ENCODE peak calls at places on chromosomes 12 and 14, in ten cellular contexts. M is epithelial cell of esophagus, R is brain microvascular endothelial cell, L is heart right ventricle, B is cardiac fibroblast, Y is psoas muscle, N is neural progenitor cell, I is cardiac muscle cell, Z is tibial nerve, T is IMR-90. X is an unnamed sample.

GRCh38 chr14:31774567-31774966 is 213.4 kb downstream of the NUBPL start:
- DNase-seq in M (no peak), R (no peak), L (no peak), B (no peak), Y (no peak), N (no peak), I (no peak), Z (no peak), T (no peak), X (no peak)

GRCh38 chr14:61537567-61538463 is 157.5 kb upstream of the HIF1A start:
- DNase-seq in M (peak), R (peak), L (no peak), B (peak), Y (no peak), N (peak), I (no peak), Z (no peak), T (peak), X (peak)

GRCh38 chr14:61662001-61662400 is 33.3 kb upstream of the HIF1A start:
- DNase-seq in M (peak), R (no peak), L (no peak), B (peak), Y (no peak), N (no peak), I (no peak), Z (no peak), T (peak), X (no peak)

GRCh38 chr12:83145325-83145724 is 458.6 kb downstream of the TMTC2 start:
- DNase-seq in M (no peak), R (no peak), L (peak), B (no peak), Y (no peak), N (no peak), I (no peak), Z (no peak), T (no peak), X (no peak)

GRCh38 chr14:32724864-32725550 is 213.7 kb upstream of the NPAS3 start:
- DNase-seq in M (peak), R (peak), L (no peak), B (peak), Y (no peak), N (no peak), I (no peak), Z (no peak), T (peak), X (peak)

GRCh38 chr14:80213602-80214001 is 2.3 kb upstream of the DIO2 start:
- DNase-seq in M (peak), R (peak), L (no peak), B (peak), Y (no peak), N (peak), I (peak), Z (no peak), T (peak), X (peak)

GRCh38 chr12:90410962-90411361 is 544.0 kb downstream of the CCER1 start:
- DNase-seq in M (no peak), R (no peak), L (no peak), B (no peak), Y (peak), N (no peak), I (no peak), Z (no peak), T (no peak), X (no peak)

GRCh38 chr14:77570706-77571293 is 45.6 kb downstream of the SPTLC2 start:
- DNase-seq in M (no peak), R (no peak), L (no peak), B (no peak), Y (no peak), N (no peak), I (no peak), Z (no peak), T (no peak), X (no peak)

GRCh38 chr14:24435998-24436354 is 6.2 kb downstream of the KHNYN start:
- DNase-seq in M (no peak), R (no peak), L (no peak), B (no peak), Y (no peak), N (no peak), I (no peak), Z (no peak), T (no peak), X (no peak)

GRCh38 chr12:53010955-53011354 is 4.7 kb downstream of the EIF4B start:
- DNase-seq in M (no peak), R (no peak), L (no peak), B (no peak), Y (no peak), N (no peak), I (no peak), Z (no peak), T (no peak), X (no peak)

GRCh38 chr14:44988694-44989093 is 26.7 kb downstream of the TOGARAM1 start:
- DNase-seq in M (no peak), R (no peak), L (peak), B (no peak), Y (no peak), N (peak), I (peak), Z (no peak), T (no peak), X (no peak)

GRCh38 chr12:124964836-124965462 is 24.0 kb downstream of the DHX37 start:
- DNase-seq in M (no peak), R (no peak), L (no peak), B (no peak), Y (no peak), N (no peak), I (no peak), Z (no peak), T (no peak), X (no peak)

GRCh38 chr12:59710964-59711363 is 115.1 kb downstream of the SLC16A7 start:
- DNase-seq in M (no peak), R (no peak), L (no peak), B (no peak), Y (no peak), N (no peak), I (no peak), Z (no peak), T (no peak), X (no peak)

GRCh38 chr14:104794641-104795467 is 694 bp downstream of the AKT1 start:
- DNase-seq in M (peak), R (no peak), L (no peak), B (peak), Y (no peak), N (peak), I (peak), Z (no peak), T (peak), X (no peak)

GRCh38 chr14:55121628-55122440 is 7.2 kb upstream of the LGALS3 start:
- DNase-seq in M (no peak), R (no peak), L (no peak), B (no peak), Y (no peak), N (no peak), I (no peak), Z (no peak), T (no peak), X (no peak)

GRCh38 chr12:10310926-10311705 is 3.4 kb downstream of the KLRD1 start:
- DNase-seq in M (peak), R (peak), L (peak), B (peak), Y (no peak), N (no peak), I (no peak), Z (no peak), T (no peak), X (peak)

GRCh38 chr14:91867316-91867988 is at the start of gene TC2N:
- DNase-seq in M (no peak), R (no peak), L (no peak), B (no peak), Y (no peak), N (no peak), I (no peak), Z (no peak), T (no peak), X (no peak)

GRCh38 chr12:25701290-25701689 is 148.2 kb upstream of the LMNTD1 start:
- DNase-seq in M (peak), R (peak), L (no peak), B (peak), Y (no peak), N (no peak), I (no peak), Z (no peak), T (peak), X (peak)

GRCh38 chr12:110739894-110740293 is 2.8 kb downstream of the PPP1CC start:
- DNase-seq in M (no peak), R (no peak), L (no peak), B (no peak), Y (no peak), N (no peak), I (no peak), Z (no peak), T (peak), X (no peak)

GRCh38 chr12:110217996-110218674 is 62.9 kb upstream of the ATP2A2 start:
- DNase-seq in M (no peak), R (no peak), L (no peak), B (no peak), Y (no peak), N (no peak), I (no peak), Z (no peak), T (no peak), X (no peak)

GRCh38 chr14:91170504-91171121 is 56.7 kb downstream of the DGLUCY start:
- DNase-seq in M (no peak), R (no peak), L (no peak), B (no peak), Y (peak), N (no peak), I (no peak), Z (no peak), T (peak), X (no peak)

GRCh38 chr12:10304161-10304574 is 3.5 kb upstream of the KLRD1 start:
- DNase-seq in M (peak), R (peak), L (no peak), B (peak), Y (no peak), N (no peak), I (no peak), Z (no peak), T (peak), X (peak)

GRCh38 chr14:103949386-103949785 is 7.1 kb upstream of the RD3L start:
- DNase-seq in M (peak), R (no peak), L (no peak), B (peak), Y (no peak), N (no peak), I (no peak), Z (no peak), T (no peak), X (no peak)

GRCh38 chr14:53401646-53402045 is 248.5 kb upstream of the DDHD1 start:
- DNase-seq in M (no peak), R (peak), L (no peak), B (no peak), Y (no peak), N (no peak), I (no peak), Z (no peak), T (no peak), X (peak)

GRCh38 chr14:53399057-53399456 is 245.9 kb upstream of the DDHD1 start:
- DNase-seq in M (peak), R (peak), L (no peak), B (peak), Y (no peak), N (peak), I (no peak), Z (no peak), T (peak), X (peak)
- TF ChIP-seq CTCF in M (peak), R (peak), L (no peak), B (peak), Y (no peak), N (peak), I (no peak), Z (no peak), T (peak), X (peak)

GRCh38 chr12:66861157-66861750 is 182.4 kb upstream of the GRIP1 start:
- DNase-seq in M (peak), R (peak), L (peak), B (peak), Y (peak), N (peak), I (peak), Z (peak), T (peak), X (peak)

GRCh38 chr12:66863276-66863675 is 184.4 kb upstream of the GRIP1 start:
- DNase-seq in M (peak), R (no peak), L (no peak), B (no peak), Y (no peak), N (no peak), I (no peak), Z (no peak), T (no peak), X (no peak)

GRCh38 chr12:66859751-66860440 is 181.0 kb upstream of the GRIP1 start:
- DNase-seq in M (peak), R (no peak), L (no peak), B (no peak), Y (no peak), N (no peak), I (no peak), Z (no peak), T (no peak), X (no peak)

GRCh38 chr12:66862586-66862985 is 183.7 kb upstream of the GRIP1 start:
- DNase-seq in M (no peak), R (no peak), L (no peak), B (no peak), Y (no peak), N (no peak), I (no peak), Z (no peak), T (no peak), X (no peak)
- H3K4me3 ChIP-seq in M (no peak), R (no peak), L (no peak), B (no peak), Y (no peak), N (no peak), I (no peak), Z (no peak), T (no peak), X (no peak)

DNA sequence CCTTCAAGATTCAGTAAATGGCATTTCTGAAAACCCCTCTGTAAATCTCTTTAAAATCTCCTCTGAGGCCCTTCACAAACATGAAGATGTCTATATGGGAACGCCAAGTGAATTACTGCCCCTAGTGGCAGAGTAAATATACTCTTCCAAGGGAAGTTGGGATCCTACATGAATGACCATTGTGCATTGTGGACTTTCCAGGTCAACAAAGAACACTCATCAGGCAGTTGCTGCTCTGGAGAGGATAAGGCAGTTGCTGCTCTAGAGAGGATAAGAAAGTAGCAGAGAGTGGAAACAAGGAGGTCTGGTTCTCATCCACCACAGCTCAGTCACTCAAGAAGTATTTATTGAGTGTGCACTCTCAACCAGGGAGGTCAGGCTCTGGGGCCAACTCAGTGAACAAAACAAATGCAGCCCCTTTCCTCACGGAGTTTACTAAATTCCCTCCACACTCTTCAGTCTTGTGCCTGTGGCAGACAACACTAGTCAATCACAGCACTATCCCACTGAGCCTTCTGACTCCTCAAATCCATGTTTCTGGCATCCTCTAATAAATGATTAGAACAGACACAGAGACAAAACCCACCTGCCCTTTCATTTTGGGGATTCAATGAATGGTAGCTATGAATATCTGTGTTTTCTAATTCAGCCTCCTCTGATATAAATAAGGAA is 52.9 kb downstream of the SVOP start:
- DNase-seq in M (peak), R (peak), L (no peak), B (peak), Y (no peak), N (peak), I (peak), Z (no peak), T (no peak), X (no peak)
- TF ChIP-seq CTCF in M (peak), R (peak), L (peak), B (no peak), Y (peak), N (peak), I (peak), Z (no peak), T (peak), X (no peak)

GRCh38 chr12:6855322-6855721 is 3.4 kb downstream of the USP5 start:
- DNase-seq in M (no peak), R (no peak), L (no peak), B (no peak), Y (peak), N (no peak), I (no peak), Z (no peak), T (no peak), X (no peak)

GRCh38 chr12:6852651-6853354 is 853 bp downstream of the USP5 start:
- DNase-seq in M (peak), R (peak), L (no peak), B (peak), Y (peak), N (peak), I (peak), Z (no peak), T (peak), X (peak)

GRCh38 chr12:6853626-6854025 is 1.7 kb downstream of the USP5 start:
- DNase-seq in M (no peak), R (no peak), L (no peak), B (no peak), Y (no peak), N (no peak), I (no peak), Z (no peak), T (no peak), X (no peak)

GRCh38 chr12:6851921-6852650 is at the start of gene USP5:
- DNase-seq in M (peak), R (peak), L (peak), B (peak), Y (peak), N (peak), I (peak), Z (peak), T (peak), X (peak)

DNA sequence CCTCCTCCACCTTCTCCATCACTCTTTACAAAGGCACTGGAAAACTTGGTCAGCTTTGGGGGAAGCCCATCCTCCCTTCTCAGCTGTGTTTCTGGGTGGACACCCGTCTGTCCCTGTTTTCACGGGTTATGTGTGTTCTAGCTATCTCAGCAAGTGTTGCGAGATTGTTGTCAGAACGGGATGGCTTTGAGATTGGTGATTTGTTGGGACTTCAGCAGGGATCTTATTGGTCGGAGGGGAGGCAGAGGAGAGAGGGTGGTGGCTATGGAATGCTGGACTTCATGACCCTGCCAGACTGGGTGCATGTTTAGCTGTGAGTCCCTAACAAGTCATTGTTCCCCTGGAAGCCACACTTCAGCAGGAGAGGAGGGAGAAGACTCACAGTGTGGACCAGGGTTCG is 2.1 kb downstream of the USP5 start:
- DNase-seq in M (no peak), R (no peak), L (no peak), B (no peak), Y (no peak), N (no peak), I (no peak), Z (no peak), T (no peak), X (no peak)
- H3K4me3 ChIP-seq in M (no peak), R (no peak), L (no peak), B (no peak), Y (peak), N (no peak), I (no peak), Z (no peak), T (no peak), X (no peak)

GRCh38 chr12:34218193-34219045 is 196.1 kb downstream of the ALG10 start:
- DNase-seq in M (peak), R (peak), L (peak), B (peak), Y (no peak), N (peak), I (no peak), Z (peak), T (peak), X (peak)
- TF ChIP-seq CTCF in M (peak), R (peak), L (peak), B (peak), Y (peak), N (peak), I (peak), Z (peak), T (peak), X (peak)

DNA sequence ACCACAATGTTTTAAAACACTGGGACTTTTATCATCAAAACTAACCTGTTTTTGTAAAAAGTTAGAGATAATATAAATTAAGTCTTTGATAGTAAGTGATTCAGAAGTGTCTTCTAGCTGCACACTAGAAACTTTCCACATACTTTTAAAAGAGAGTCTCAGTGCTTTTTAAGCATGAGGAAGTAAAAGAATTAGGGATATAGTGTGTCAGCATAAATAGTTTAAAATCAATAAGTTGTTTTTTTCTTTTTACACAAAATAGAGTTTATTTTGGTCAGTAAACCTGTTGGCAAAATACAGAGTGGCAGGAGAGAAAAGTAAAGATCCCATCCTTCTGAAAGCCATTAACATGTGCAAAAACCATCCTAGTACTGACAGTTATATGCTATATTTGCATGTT is 1.7 kb downstream of the DNM1L start:
- DNase-seq in M (no peak), R (no peak), L (no peak), B (no peak), Y (no peak), N (no peak), I (no peak), Z (no peak), T (no peak), X (no peak)
- H3K4me3 ChIP-seq in M (peak), R (peak), L (peak), B (no peak), Y (peak), N (peak), I (peak), Z (no peak), T (peak), X (peak)

GRCh38 chr14:64841121-64841611 is 38.5 kb downstream of the SPTB start:
- DNase-seq in M (peak), R (peak), L (peak), B (peak), Y (peak), N (peak), I (peak), Z (no peak), T (peak), X (peak)
- TF ChIP-seq CTCF in M (peak), R (peak), L (peak), B (peak), Y (peak), N (peak), I (peak), Z (no peak), T (peak), X (peak)

GRCh38 chr12:48977290-48978281 is 536 bp upstream of the WNT1 start:
- DNase-seq in M (peak), R (peak), L (no peak), B (peak), Y (peak), N (peak), I (no peak), Z (no peak), T (peak), X (peak)
- H3K4me3 ChIP-seq in M (no peak), R (no peak), L (peak), B (no peak), Y (peak), N (no peak), I (no peak), Z (peak), T (no peak), X (no peak)

X was measured in foreskin fibroblast.